ENCODE peak calls at places on chromosomes 13 and 19, in six cellular contexts. K is GM12891, L is H1, B is HepG2, M is GM12878, X is K562. W is an unnamed sample.

GRCh38 chr13:23460309-23460708 is 26.8 kb upstream of the SACS start:
- DNase-seq in M (peak), B (no peak), L (no peak), X (no peak), K (no peak), W (no peak)

GRCh38 chr19:54136086-54136863 is 1.3 kb upstream of the CNOT3 start:
- DNase-seq in K (no peak), L (no peak), B (no peak), M (no peak), X (no peak), W (no peak)

GRCh38 chr19:33462112-33462726 is 59.4 kb downstream of the PEPD start:
- DNase-seq in X (no peak), B (no peak), M (no peak), L (no peak), K (no peak), W (no peak)

GRCh38 chr13:25213716-25214115 is 41.6 kb upstream of the AMER2 start:
- DNase-seq in M (no peak), K (no peak), X (no peak), B (no peak), L (no peak), W (no peak)

GRCh38 chr13:94711561-94712286 is 621 bp downstream of the SOX21 start:
- DNase-seq in M (no peak), K (no peak), B (no peak), X (peak), L (no peak), W (no peak)

GRCh38 chr13:50574731-50575130 is 268.8 kb downstream of the DLEU7 start:
- DNase-seq in K (no peak), B (no peak), L (no peak), M (no peak), X (no peak), W (no peak)

GRCh38 chr13:102443234-102443633 is 41.4 kb upstream of the FGF14 start:
- DNase-seq in L (no peak), M (no peak), X (no peak), K (no peak), B (no peak), W (no peak)

GRCh38 chr13:29465741-29466293 is 129.7 kb downstream of the SLC7A1 start:
- DNase-seq in K (no peak), X (peak), L (no peak), M (no peak), B (peak), W (no peak)

GRCh38 chr19:10654610-10655456 is 687 bp downstream of the ILF3 start:
- DNase-seq in B (peak), K (peak), X (peak), L (peak), M (no peak), W (peak)

GRCh38 chr19:8557637-8558238 is 19.5 kb downstream of the MYO1F start:
- DNase-seq in L (no peak), X (no peak), M (no peak), B (no peak), K (no peak), W (no peak)

GRCh38 chr13:32752997-32753606 is 166.8 kb downstream of the PDS5B start:
- DNase-seq in B (no peak), X (no peak), K (no peak), L (no peak), M (no peak), W (no peak)

GRCh38 chr19:54502518-54503048 is at the start of gene LAIR2:
- DNase-seq in B (no peak), M (no peak), L (no peak), K (peak), X (no peak), W (no peak)

GRCh38 chr13:106491928-106492327 is 43.5 kb downstream of the EFNB2 start:
- DNase-seq in B (no peak), L (no peak), M (no peak), X (no peak), K (no peak), W (no peak)

GRCh38 chr19:19071897-19072296 is 8.1 kb downstream of the SLC25A42 start:
- DNase-seq in L (no peak), M (no peak), B (no peak), X (no peak), K (no peak), W (no peak)

GRCh38 chr19:44401108-44401786 is at the start of gene ZNF285:
- DNase-seq in L (peak), X (peak), B (peak), M (peak), K (peak), W (peak)

GRCh38 chr13:59734393-59734792 is 429.3 kb downstream of the DIAPH3 start:
- DNase-seq in K (peak), L (no peak), M (peak), X (peak), B (no peak), W (peak)

GRCh38 chr13:51585696-51586095 is 1.4 kb downstream of the WDFY2 start:
- DNase-seq in B (no peak), X (peak), K (no peak), L (no peak), M (no peak), W (no peak)

GRCh38 chr19:16778796-16779411 is 50.3 kb upstream of the SIN3B start:
- DNase-seq in B (peak), L (peak), K (peak), M (peak), X (peak), W (peak)

GRCh38 chr13:113947321-113948033 is 26.4 kb downstream of the C13orf46 start:
- DNase-seq in L (no peak), K (no peak), X (peak), B (no peak), M (no peak), W (no peak)

GRCh38 chr13:41034862-41035261 is 15.7 kb upstream of the ELF1 start:
- DNase-seq in B (no peak), L (no peak), K (no peak), M (no peak), X (no peak), W (no peak)

GRCh38 chr19:35206379-35206778 is 22.2 kb downstream of the FAM187B start:
- DNase-seq in M (peak), X (peak), L (peak), K (no peak), B (no peak), W (no peak)

GRCh38 chr19:8209111-8209964 is at the start of gene CERS4:
- DNase-seq in B (peak), K (peak), L (peak), X (peak), M (no peak), W (peak)

GRCh38 chr13:32840840-32841713 is 175.1 kb upstream of the KL start:
- DNase-seq in M (peak), L (peak), X (no peak), B (no peak), K (peak), W (peak)

GRCh38 chr13:112641456-112641855 is 48.4 kb upstream of the ATP11A start:
- DNase-seq in M (no peak), B (no peak), K (no peak), L (no peak), X (no peak), W (no peak)

GRCh38 chr13:29587645-29588044 is 7.8 kb downstream of the SLC7A1 start:
- DNase-seq in M (no peak), K (no peak), L (no peak), B (no peak), X (peak), W (no peak)

GRCh38 chr19:10551698-10552301 is 8.1 kb downstream of the ATG4D start:
- DNase-seq in X (no peak), B (no peak), K (no peak), L (no peak), M (no peak), W (no peak)

GRCh38 chr13:113187263-113187669 is 21.2 kb downstream of the PCID2 start:
- DNase-seq in M (no peak), L (no peak), X (peak), K (no peak), B (peak), W (no peak)

GRCh38 chr13:92413452-92413851 is 813.2 kb upstream of the GPC6 start:
- DNase-seq in X (no peak), K (no peak), M (no peak), B (no peak), L (no peak), W (no peak)

GRCh38 chr19:1856345-1856697 is 7.1 kb downstream of the KLF16 start:
- DNase-seq in X (peak), K (no peak), B (no peak), L (peak), M (no peak), W (no peak)

GRCh38 chr13:96963786-96964475 is 30.3 kb downstream of the OXGR1 start:
- DNase-seq in B (no peak), M (no peak), K (no peak), L (no peak), X (no peak), W (no peak)

GRCh38 chr19:58203814-58204475 is 21.1 kb downstream of the ZNF274 start:
- DNase-seq in X (no peak), B (no peak), K (no peak), M (no peak), L (no peak), W (no peak)

GRCh38 chr13:33787051-33787591 is 30.8 kb upstream of the RFC3 start:
- DNase-seq in B (no peak), M (peak), L (no peak), K (no peak), X (no peak), W (no peak)

GRCh38 chr13:20960663-20961309 is 58.2 kb upstream of the XPO4 start:
- DNase-seq in M (no peak), X (peak), B (peak), L (no peak), K (no peak), W (no peak)

GRCh38 chr13:33999830-34000605 is 182.1 kb downstream of the RFC3 start:
- DNase-seq in L (no peak), K (no peak), M (no peak), B (no peak), X (no peak), W (no peak)

GRCh38 chr13:24742294-24742693 is 21.7 kb upstream of the RNF17 start:
- DNase-seq in X (no peak), L (no peak), B (no peak), K (no peak), M (no peak), W (no peak)

GRCh38 chr19:10510301-10510802 is 6.9 kb downstream of the S1PR5 start:
- DNase-seq in K (peak), X (peak), B (peak), L (peak), M (no peak), W (peak)

GRCh38 chr13:65416784-65417183 is 1813.4 kb downstream of the PCDH9 start:
- DNase-seq in M (no peak), B (no peak), L (no peak), X (no peak), K (no peak), W (no peak)

GRCh38 chr13:50732712-50733111 is 110.8 kb downstream of the DLEU7 start:
- DNase-seq in K (no peak), L (no peak), B (no peak), X (no peak), M (no peak), W (no peak)

GRCh38 chr13:28558126-28558525 is 63.2 kb upstream of the FLT1 start:
- DNase-seq in M (no peak), K (no peak), B (no peak), L (no peak), X (no peak), W (no peak)

DNA sequence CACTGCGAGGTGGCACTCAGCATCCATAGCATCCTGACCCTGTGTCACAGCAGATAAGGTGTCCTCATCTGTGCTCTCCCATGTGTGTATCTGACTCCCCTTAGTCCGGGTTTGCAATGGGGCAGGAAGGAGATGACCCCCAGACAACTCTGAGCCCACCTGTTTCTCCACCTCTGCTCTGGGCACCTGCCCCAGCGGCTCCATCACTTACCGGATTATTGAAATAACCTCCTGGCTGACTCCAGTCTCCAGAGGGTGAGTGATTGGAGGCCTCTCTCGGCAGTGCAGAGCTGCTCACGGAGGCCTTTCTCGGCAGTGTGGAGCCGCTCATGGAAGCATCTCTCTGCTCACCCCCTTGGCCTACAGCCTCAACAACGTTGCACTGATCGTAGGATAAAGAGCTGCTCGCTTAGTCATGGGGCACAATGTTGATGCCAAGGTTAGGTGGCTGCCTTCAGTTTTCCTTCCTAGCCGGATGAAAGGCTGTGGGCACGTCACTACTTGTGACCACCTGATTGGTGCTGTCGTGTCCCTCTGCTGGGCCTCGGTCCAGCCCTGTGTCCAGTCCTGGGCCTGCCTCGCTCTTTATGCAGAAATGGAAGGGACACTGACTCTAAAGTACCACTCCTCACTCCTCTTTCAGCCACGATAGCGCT is 67.6 kb downstream of the TEX29 start:
- DNase-seq in X (no peak), B (no peak), M (no peak), K (no peak), L (no peak), W (no peak)
- TF ChIP-seq TAF1 in X (no peak), B (no peak), M (no peak), K (no peak), L (no peak), W (no peak)

DNA sequence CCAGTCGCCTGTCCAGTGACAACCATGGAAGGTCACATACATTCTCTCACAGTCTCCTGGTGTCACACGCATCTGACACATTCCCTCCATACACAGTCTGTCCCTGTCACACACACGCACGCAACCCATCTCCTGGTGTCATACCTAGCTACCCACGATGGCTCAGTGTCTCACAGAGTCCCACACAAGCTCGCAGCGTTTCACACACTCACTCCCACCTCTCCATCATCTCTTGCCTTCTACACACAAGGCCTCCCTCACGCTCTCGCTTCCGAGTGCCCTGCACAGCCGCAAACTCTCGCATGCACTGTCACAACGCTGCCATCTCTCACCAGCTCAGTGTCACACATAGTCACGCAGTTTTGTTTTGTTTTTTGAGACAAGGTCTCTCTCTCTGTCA is 1.2 kb upstream of the GNG8 start:
- DNase-seq in B (no peak), M (no peak), K (no peak), X (no peak), L (no peak), W (no peak)
- TF ChIP-seq POLR2A in B (no peak), M (no peak), K (no peak), X (no peak), L (no peak), W (no peak)

GRCh38 chr13:43657485-43657884 is 129.3 kb downstream of the ENOX1 start:
- DNase-seq in B (no peak), M (no peak), L (no peak), X (no peak), K (no peak), W (no peak)

GRCh38 chr13:43648733-43649132 is 138.0 kb downstream of the ENOX1 start:
- DNase-seq in B (no peak), X (no peak), M (no peak), L (no peak), K (no peak), W (no peak)

GRCh38 chr13:43653980-43654379 is 132.8 kb downstream of the ENOX1 start:
- DNase-seq in X (no peak), M (no peak), K (no peak), B (no peak), L (no peak), W (no peak)

DNA sequence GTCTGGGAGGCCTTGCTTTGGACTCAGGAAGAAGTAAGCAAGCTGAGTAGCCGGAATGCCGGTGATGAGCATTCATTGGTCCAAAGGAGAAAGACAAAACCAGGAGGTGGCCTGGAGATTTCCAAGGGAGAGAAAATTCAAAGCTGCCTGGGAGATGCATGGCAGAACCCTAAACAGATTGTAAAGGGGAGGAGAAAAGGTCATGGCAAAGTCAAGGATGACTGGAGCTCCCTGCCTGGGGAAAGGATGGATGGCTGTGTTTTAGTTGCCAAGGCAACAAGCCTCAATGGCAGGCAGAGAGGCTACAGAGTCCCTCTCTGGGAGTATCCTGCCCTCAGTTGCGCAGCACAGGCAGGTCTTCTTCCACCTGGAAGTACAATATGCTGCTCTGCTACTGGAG is 134.0 kb downstream of the ENOX1 start:
- DNase-seq in M (no peak), X (no peak), K (no peak), L (no peak), B (no peak), W (no peak)
- TF ChIP-seq TAF1 in M (no peak), X (no peak), K (no peak), L (no peak), B (no peak), W (no peak)

GRCh38 chr19:680287-681028 is 4.3 kb downstream of the FSTL3 start:
- DNase-seq in B (peak), L (peak), X (peak), M (peak), K (peak), W (peak)
- TF ChIP-seq POLR2A in B (peak), L (peak), X (peak), M (peak), K (no peak), W (peak)

GRCh38 chr19:41323023-41323422 is 13.1 kb downstream of the CCDC97 start:
- DNase-seq in M (no peak), K (no peak), B (no peak), X (no peak), L (no peak), W (no peak)

GRCh38 chr19:41322451-41322850 is 12.5 kb downstream of the CCDC97 start:
- DNase-seq in L (no peak), M (no peak), X (no peak), B (no peak), K (no peak), W (no peak)

GRCh38 chr19:41321204-41321599 is 11.2 kb downstream of the CCDC97 start:
- DNase-seq in B (no peak), M (no peak), X (no peak), L (no peak), K (no peak), W (no peak)

GRCh38 chr19:41320568-41320967 is 10.6 kb downstream of the CCDC97 start:
- DNase-seq in B (no peak), M (no peak), K (no peak), L (no peak), X (no peak), W (no peak)

GRCh38 chr19:41321600-41322270 is 11.8 kb downstream of the CCDC97 start:
- DNase-seq in L (peak), X (peak), K (no peak), B (peak), M (no peak), W (no peak)
- TF ChIP-seq TAF1 in L (no peak), X (no peak), K (no peak), B (no peak), M (no peak), W (no peak)